ENCODE peak calls at places on chromosomes 2 and 18, in five cellular contexts. F, G, J, Z and E are unnamed samples.

GRCh38 chr2:203551653-203552250 is 16.7 kb upstream of the RAPH1 start:
- DNase-seq in G (peak), Z (no peak), J (no peak), F (no peak), E (no peak)

GRCh38 chr2:151637284-151637781 is 96.9 kb downstream of the NEB start:
- DNase-seq in Z (peak), F (peak), G (no peak), J (no peak), E (peak)

GRCh38 chr18:67359868-67360838 is 156.4 kb downstream of the DSEL start:
- DNase-seq in Z (no peak), F (peak), G (peak), J (peak), E (peak)

GRCh38 chr2:157751462-157752058 is 122.9 kb upstream of the ACVR1C start:
- DNase-seq in J (no peak), F (peak), Z (no peak), G (no peak), E (no peak)

GRCh38 chr2:88499204-88499603 is 46.7 kb upstream of the FOXI3 start:
- DNase-seq in F (no peak), Z (no peak), J (no peak), G (no peak), E (no peak)

GRCh38 chr2:161905389-161906046 is 168.5 kb downstream of the DPP4 start:
- DNase-seq in F (no peak), G (peak), Z (no peak), J (no peak), E (no peak)

GRCh38 chr2:18750662-18751554 is 161.5 kb upstream of the NT5C1B start:
- DNase-seq in F (no peak), Z (no peak), J (no peak), G (peak), E (no peak)

GRCh38 chr2:105862843-105863242 is 118.1 kb downstream of the NCK2 start:
- DNase-seq in J (no peak), F (no peak), Z (no peak), G (no peak), E (no peak)

GRCh38 chr2:50649626-50650397 is 382.1 kb downstream of the NRXN1 start:
- DNase-seq in G (peak), F (no peak), Z (no peak), J (no peak), E (no peak)

GRCh38 chr18:57833441-57834101 is 30.5 kb upstream of the ATP8B1 start:
- DNase-seq in G (peak), Z (no peak), J (no peak), F (peak), E (no peak)

GRCh38 chr18:37476182-37476581 is 89.4 kb downstream of the CELF4 start:
- DNase-seq in Z (peak), F (peak), J (no peak), G (peak), E (no peak)

GRCh38 chr18:36544036-36544725 is 246.7 kb downstream of the FHOD3 start:
- DNase-seq in J (no peak), Z (no peak), F (no peak), G (no peak), E (no peak)

GRCh38 chr18:78717766-78718150 is 261.9 kb upstream of the SALL3 start:
- DNase-seq in F (no peak), Z (no peak), G (no peak), J (no peak), E (no peak)

GRCh38 chr18:28984731-28985130 is 807.8 kb upstream of the CDH2 start:
- DNase-seq in Z (no peak), G (peak), F (no peak), J (no peak), E (no peak)